ENCODE peak calls at places on chromosomes 13 and 19, in ten cellular contexts. N, G, W, D, A, F, U, M, O and E are unnamed samples.

GRCh38 chr19:14370169-14370998 is 10.9 kb upstream of the ADGRE5 start:
- DNase-seq in N (no peak), G (no peak), W (peak), D (no peak), A (no peak), F (no peak), U (no peak), M (no peak), O (no peak), E (no peak)

GRCh38 chr13:99415851-99416331 is 85.4 kb upstream of the TM9SF2 start:
- DNase-seq in N (no peak), G (no peak), W (peak), D (no peak), A (no peak), F (no peak), U (no peak), M (no peak), O (no peak), E (no peak)

GRCh38 chr19:18233224-18233825 is 7.1 kb upstream of the PDE4C start:
- DNase-seq in N (peak), G (peak), W (peak), D (peak), A (no peak), F (no peak), U (no peak), M (no peak), O (peak), E (peak)

GRCh38 chr13:68748038-68748437 is 1359.6 kb upstream of the ATXN8OS start:
- DNase-seq in N (no peak), G (no peak), W (no peak), D (no peak), A (no peak), F (no peak), U (no peak), M (no peak), O (no peak), E (no peak)

GRCh38 chr19:8320564-8321066 is 560 bp downstream of the NDUFA7 start:
- DNase-seq in N (no peak), G (no peak), W (no peak), D (no peak), A (no peak), F (no peak), U (no peak), M (no peak), O (peak), E (peak)

GRCh38 chr19:29837448-29837961 is 25.7 kb downstream of the CCNE1 start:
- DNase-seq in N (no peak), G (no peak), W (no peak), D (no peak), A (no peak), F (no peak), U (no peak), M (no peak), O (no peak), E (no peak)

GRCh38 chr13:95689582-95689926 is 12.6 kb downstream of the DNAJC3 start:
- DNase-seq in N (no peak), G (no peak), W (no peak), D (no peak), A (no peak), F (no peak), U (no peak), M (no peak), O (no peak), E (no peak)

GRCh38 chr13:93753639-93754038 is 527.0 kb downstream of the GPC6 start:
- DNase-seq in N (no peak), G (no peak), W (no peak), D (no peak), A (no peak), F (no peak), U (no peak), M (no peak), O (no peak), E (no peak)

GRCh38 chr19:17260842-17261325 is 3.7 kb downstream of the USHBP1 start:
- DNase-seq in N (peak), G (peak), W (peak), D (peak), A (no peak), F (peak), U (peak), M (peak), O (peak), E (peak)

GRCh38 chr19:45825917-45826893 is 11.1 kb upstream of the RSPH6A start:
- DNase-seq in N (no peak), G (no peak), W (no peak), D (no peak), A (no peak), F (no peak), U (no peak), M (no peak), O (no peak), E (no peak)

GRCh38 chr19:35090160-35090794 is 25.3 kb upstream of the FXYD3 start:
- DNase-seq in N (peak), G (peak), W (no peak), D (peak), A (no peak), F (peak), U (peak), M (no peak), O (peak), E (peak)

GRCh38 chr13:112104873-112105234 is 37.9 kb downstream of the SOX1 start:
- DNase-seq in N (no peak), G (no peak), W (no peak), D (no peak), A (no peak), F (no peak), U (no peak), M (peak), O (no peak), E (no peak)

GRCh38 chr13:73089216-73089615 is 30.4 kb downstream of the KLF5 start:
- DNase-seq in N (no peak), G (no peak), W (no peak), D (no peak), A (no peak), F (no peak), U (no peak), M (no peak), O (no peak), E (no peak)

GRCh38 chr19:45368737-45369340 is 1.5 kb downstream of the ERCC2 start:
- DNase-seq in N (no peak), G (no peak), W (no peak), D (peak), A (no peak), F (no peak), U (no peak), M (no peak), O (no peak), E (no peak)

GRCh38 chr13:110347535-110348308 is 40.6 kb downstream of the COL4A2 start:
- DNase-seq in N (peak), G (peak), W (no peak), D (no peak), A (peak), F (no peak), U (no peak), M (no peak), O (no peak), E (peak)

GRCh38 chr19:1507192-1507660 is 5.6 kb downstream of the ADAMTSL5 start:
- DNase-seq in N (no peak), G (no peak), W (no peak), D (no peak), A (no peak), F (no peak), U (no peak), M (peak), O (no peak), E (no peak)

GRCh38 chr19:13035820-13036365 is 40.6 kb downstream of the NFIX start:
- DNase-seq in N (no peak), G (no peak), W (no peak), D (no peak), A (no peak), F (no peak), U (no peak), M (no peak), O (no peak), E (no peak)

GRCh38 chr19:42154471-42155323 is 22.5 kb upstream of the POU2F2 start:
- DNase-seq in N (no peak), G (no peak), W (no peak), D (no peak), A (no peak), F (no peak), U (no peak), M (no peak), O (no peak), E (no peak)

GRCh38 chr13:90055760-90056159 is 1291.7 kb upstream of the MIR17HG start:
- DNase-seq in N (no peak), G (no peak), W (no peak), D (no peak), A (no peak), F (no peak), U (no peak), M (no peak), O (no peak), E (no peak)

GRCh38 chr13:20702945-20703784 is at the start of gene IL17D:
- DNase-seq in N (no peak), G (no peak), W (peak), D (peak), A (no peak), F (no peak), U (peak), M (no peak), O (peak), E (no peak)